ENCODE peak calls at places on chromosome 9, in nine cellular contexts. One of them, this sample, is unnamed.

GRCh38 chr9:22446589-22446949 is at the start of gene DMRTA1:
- DNase-seq in B cell: peak
- DNase-seq in brain microvascular endothelial cell: peak
- DNase-seq in cardiac muscle cell: peak
- DNase-seq in Calu3: peak
- DNase-seq in fibroblast of the aortic adventitia: peak
- DNase-seq in CD4-positive, alpha-beta T cell: no peak
- DNase-seq in GM13976: peak
- DNase-seq in choroid plexus epithelial cell: peak
- DNase-seq in this sample: no peak

GRCh38 chr9:2158111-2158610 is 143.0 kb downstream of the SMARCA2 start:
- DNase-seq in B cell: peak
- DNase-seq in brain microvascular endothelial cell: peak
- DNase-seq in cardiac muscle cell: peak
- DNase-seq in Calu3: peak
- DNase-seq in fibroblast of the aortic adventitia: peak
- DNase-seq in CD4-positive, alpha-beta T cell: peak
- DNase-seq in GM13976: peak
- DNase-seq in choroid plexus epithelial cell: peak
- DNase-seq in this sample: peak

GRCh38 chr9:72205513-72205912 is 56.3 kb downstream of the GDA start:
- DNase-seq in B cell: no peak
- DNase-seq in brain microvascular endothelial cell: no peak
- DNase-seq in cardiac muscle cell: no peak
- DNase-seq in Calu3: no peak
- DNase-seq in fibroblast of the aortic adventitia: peak
- DNase-seq in CD4-positive, alpha-beta T cell: no peak
- DNase-seq in GM13976: no peak
- DNase-seq in choroid plexus epithelial cell: no peak
- DNase-seq in this sample: no peak

GRCh38 chr9:111863636-111864035 is 33.0 kb upstream of the UGCG start:
- DNase-seq in B cell: no peak
- DNase-seq in brain microvascular endothelial cell: no peak
- DNase-seq in cardiac muscle cell: no peak
- DNase-seq in Calu3: no peak
- DNase-seq in fibroblast of the aortic adventitia: no peak
- DNase-seq in CD4-positive, alpha-beta T cell: no peak
- DNase-seq in GM13976: no peak
- DNase-seq in choroid plexus epithelial cell: no peak
- DNase-seq in this sample: no peak

GRCh38 chr9:36939655-36940578 is 94.2 kb downstream of the PAX5 start:
- DNase-seq in B cell: no peak
- DNase-seq in brain microvascular endothelial cell: no peak
- DNase-seq in cardiac muscle cell: no peak
- DNase-seq in Calu3: no peak
- DNase-seq in fibroblast of the aortic adventitia: no peak
- DNase-seq in CD4-positive, alpha-beta T cell: no peak
- DNase-seq in GM13976: no peak
- DNase-seq in choroid plexus epithelial cell: no peak
- DNase-seq in this sample: no peak

GRCh38 chr9:4370501-4370900 is 70.6 kb upstream of the GLIS3 start:
- DNase-seq in B cell: no peak
- DNase-seq in brain microvascular endothelial cell: no peak
- DNase-seq in cardiac muscle cell: no peak
- DNase-seq in Calu3: no peak
- DNase-seq in fibroblast of the aortic adventitia: no peak
- DNase-seq in CD4-positive, alpha-beta T cell: no peak
- DNase-seq in GM13976: no peak
- DNase-seq in choroid plexus epithelial cell: no peak
- DNase-seq in this sample: no peak

GRCh38 chr9:91036356-91036755 is 234.7 kb downstream of the SYK start:
- DNase-seq in B cell: no peak
- DNase-seq in brain microvascular endothelial cell: no peak
- DNase-seq in cardiac muscle cell: no peak
- DNase-seq in Calu3: no peak
- DNase-seq in fibroblast of the aortic adventitia: no peak
- DNase-seq in CD4-positive, alpha-beta T cell: no peak
- DNase-seq in GM13976: no peak
- DNase-seq in choroid plexus epithelial cell: no peak
- DNase-seq in this sample: no peak

GRCh38 chr9:110468950-110469349 is 110.6 kb downstream of the SVEP1 start:
- DNase-seq in B cell: no peak
- DNase-seq in brain microvascular endothelial cell: no peak
- DNase-seq in cardiac muscle cell: no peak
- DNase-seq in Calu3: no peak
- DNase-seq in fibroblast of the aortic adventitia: no peak
- DNase-seq in CD4-positive, alpha-beta T cell: no peak
- DNase-seq in GM13976: no peak
- DNase-seq in choroid plexus epithelial cell: no peak
- DNase-seq in this sample: no peak

GRCh38 chr9:124792976-124793594 is 16.2 kb downstream of the OLFML2A start:
- DNase-seq in B cell: no peak
- DNase-seq in brain microvascular endothelial cell: no peak
- DNase-seq in cardiac muscle cell: no peak
- DNase-seq in Calu3: no peak
- DNase-seq in fibroblast of the aortic adventitia: no peak
- DNase-seq in CD4-positive, alpha-beta T cell: no peak
- DNase-seq in GM13976: no peak
- DNase-seq in choroid plexus epithelial cell: peak
- DNase-seq in this sample: no peak

GRCh38 chr9:96382839-96383164 is 709 bp downstream of the SLC35D2 start:
- DNase-seq in B cell: no peak
- DNase-seq in brain microvascular endothelial cell: no peak
- DNase-seq in cardiac muscle cell: no peak
- DNase-seq in Calu3: no peak
- DNase-seq in fibroblast of the aortic adventitia: peak
- DNase-seq in CD4-positive, alpha-beta T cell: no peak
- DNase-seq in GM13976: no peak
- DNase-seq in choroid plexus epithelial cell: no peak
- DNase-seq in this sample: no peak

GRCh38 chr9:94937214-94937903 is 210.9 kb downstream of the AOPEP start:
- DNase-seq in B cell: no peak
- DNase-seq in brain microvascular endothelial cell: peak
- DNase-seq in cardiac muscle cell: no peak
- DNase-seq in Calu3: no peak
- DNase-seq in fibroblast of the aortic adventitia: peak
- DNase-seq in CD4-positive, alpha-beta T cell: no peak
- DNase-seq in GM13976: no peak
- DNase-seq in choroid plexus epithelial cell: peak
- DNase-seq in this sample: no peak

GRCh38 chr9:112271466-112272098 is 61.8 kb downstream of the PTBP3 start:
- DNase-seq in B cell: no peak
- DNase-seq in brain microvascular endothelial cell: peak
- DNase-seq in cardiac muscle cell: no peak
- DNase-seq in Calu3: no peak
- DNase-seq in fibroblast of the aortic adventitia: peak
- DNase-seq in CD4-positive, alpha-beta T cell: no peak
- DNase-seq in GM13976: no peak
- DNase-seq in choroid plexus epithelial cell: no peak
- DNase-seq in this sample: no peak

GRCh38 chr9:107645464-107645833 is 155.9 kb upstream of the KLF4 start:
- DNase-seq in B cell: no peak
- DNase-seq in brain microvascular endothelial cell: no peak
- DNase-seq in cardiac muscle cell: no peak
- DNase-seq in Calu3: no peak
- DNase-seq in fibroblast of the aortic adventitia: no peak
- DNase-seq in CD4-positive, alpha-beta T cell: no peak
- DNase-seq in GM13976: no peak
- DNase-seq in choroid plexus epithelial cell: no peak
- DNase-seq in this sample: no peak
- TF ChIP-seq CTCF in B cell: no peak
- TF ChIP-seq CTCF in brain microvascular endothelial cell: no peak
- TF ChIP-seq CTCF in cardiac muscle cell: no peak
- TF ChIP-seq CTCF in Calu3: no peak
- TF ChIP-seq CTCF in fibroblast of the aortic adventitia: no peak
- TF ChIP-seq CTCF in CD4-positive, alpha-beta T cell: no peak
- TF ChIP-seq CTCF in GM13976: no peak
- TF ChIP-seq CTCF in choroid plexus epithelial cell: no peak
- TF ChIP-seq CTCF in this sample: no peak

DNA sequence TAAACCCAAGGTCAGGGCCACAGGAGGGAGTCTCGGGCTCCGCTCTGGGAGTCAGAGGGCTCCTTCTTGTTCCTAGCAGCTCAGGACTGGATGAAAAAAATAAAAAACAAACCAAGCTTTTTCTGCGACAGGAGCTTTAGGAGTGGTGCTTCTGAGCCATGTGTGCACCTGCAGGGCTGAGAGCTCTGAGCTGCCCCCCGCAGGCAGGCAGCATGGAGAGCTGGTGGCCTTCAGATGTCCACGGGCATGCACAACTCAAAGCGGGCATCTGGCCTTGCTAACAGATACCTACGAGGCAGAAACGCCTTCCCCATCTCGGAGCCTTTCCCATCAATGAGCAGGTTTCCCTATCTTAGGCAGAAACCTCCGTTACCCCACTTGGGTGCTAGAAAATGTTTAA is 28.5 kb downstream of the DBH start:
- DNase-seq in B cell: no peak
- DNase-seq in brain microvascular endothelial cell: no peak
- DNase-seq in cardiac muscle cell: peak
- DNase-seq in Calu3: no peak
- DNase-seq in fibroblast of the aortic adventitia: no peak
- DNase-seq in CD4-positive, alpha-beta T cell: no peak
- DNase-seq in GM13976: no peak
- DNase-seq in choroid plexus epithelial cell: no peak
- DNase-seq in this sample: no peak
- TF ChIP-seq CTCF in B cell: no peak
- TF ChIP-seq CTCF in brain microvascular endothelial cell: peak
- TF ChIP-seq CTCF in cardiac muscle cell: no peak
- TF ChIP-seq CTCF in Calu3: no peak
- TF ChIP-seq CTCF in fibroblast of the aortic adventitia: no peak
- TF ChIP-seq CTCF in CD4-positive, alpha-beta T cell: no peak
- TF ChIP-seq CTCF in GM13976: no peak
- TF ChIP-seq CTCF in choroid plexus epithelial cell: peak
- TF ChIP-seq CTCF in this sample: no peak

DNA sequence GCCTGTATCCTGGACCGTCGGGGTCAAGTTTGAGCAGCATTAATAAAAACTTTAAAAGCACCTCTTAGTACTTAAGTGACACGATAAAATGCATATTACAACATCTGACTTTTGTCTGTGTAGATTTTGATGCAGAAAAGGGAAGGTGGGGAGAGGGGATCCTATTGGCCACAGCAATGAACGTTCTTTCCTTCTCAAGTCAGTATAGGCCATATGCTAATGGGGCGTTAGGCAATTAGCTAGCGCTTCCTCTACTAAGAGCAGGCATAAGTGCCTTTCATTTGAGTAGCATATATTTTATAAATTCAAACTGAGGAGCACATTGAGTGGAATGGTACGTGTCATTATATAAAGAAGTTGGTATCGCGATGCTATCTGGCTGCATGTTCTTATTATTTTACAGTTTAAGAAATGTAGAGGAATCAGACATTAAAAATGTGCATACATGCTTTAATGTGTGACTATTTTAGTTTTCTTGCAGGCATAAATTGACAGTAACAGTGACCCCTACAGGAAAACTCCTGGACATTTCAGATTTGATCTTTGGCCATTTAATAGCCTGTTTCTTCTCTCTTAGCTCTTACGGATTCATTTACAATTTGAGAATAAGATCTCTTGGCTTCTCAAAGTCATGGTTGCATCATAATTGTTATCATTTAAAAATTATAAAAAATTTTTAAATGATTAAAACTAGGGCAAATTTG is 1.1 kb upstream of the GNA14 start:
- DNase-seq in B cell: no peak
- DNase-seq in brain microvascular endothelial cell: peak
- DNase-seq in cardiac muscle cell: no peak
- DNase-seq in Calu3: no peak
- DNase-seq in fibroblast of the aortic adventitia: peak
- DNase-seq in CD4-positive, alpha-beta T cell: no peak
- DNase-seq in GM13976: no peak
- DNase-seq in choroid plexus epithelial cell: peak
- DNase-seq in this sample: no peak
- TF ChIP-seq CTCF in B cell: no peak
- TF ChIP-seq CTCF in brain microvascular endothelial cell: peak
- TF ChIP-seq CTCF in cardiac muscle cell: peak
- TF ChIP-seq CTCF in Calu3: no peak
- TF ChIP-seq CTCF in fibroblast of the aortic adventitia: peak
- TF ChIP-seq CTCF in CD4-positive, alpha-beta T cell: no peak
- TF ChIP-seq CTCF in GM13976: no peak
- TF ChIP-seq CTCF in choroid plexus epithelial cell: peak
- TF ChIP-seq CTCF in this sample: no peak

DNA sequence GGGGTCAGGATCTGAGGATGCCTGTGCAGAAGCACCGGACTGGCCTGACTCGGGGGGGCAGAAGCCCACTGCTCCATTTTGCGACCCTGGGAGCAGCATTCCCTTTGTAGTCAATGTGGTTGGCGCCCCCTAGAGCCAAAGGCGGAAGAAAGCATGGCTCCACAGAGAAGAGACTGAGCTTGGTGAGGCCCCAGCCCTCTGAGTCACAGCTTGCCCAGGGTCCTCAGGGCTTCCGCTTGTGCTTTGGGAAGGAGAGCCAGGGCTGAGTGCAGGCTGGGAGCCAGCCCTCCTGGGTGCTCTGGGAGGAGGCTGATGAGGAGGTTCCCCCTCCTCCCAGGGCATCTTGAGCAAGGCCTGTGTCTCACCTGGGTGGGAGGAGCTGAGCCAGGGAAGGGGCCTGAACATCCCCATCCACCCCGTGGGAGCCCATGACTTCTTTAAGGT is 5.5 kb upstream of the AQP3 start:
- DNase-seq in B cell: no peak
- DNase-seq in brain microvascular endothelial cell: peak
- DNase-seq in cardiac muscle cell: peak
- DNase-seq in Calu3: peak
- DNase-seq in fibroblast of the aortic adventitia: peak
- DNase-seq in CD4-positive, alpha-beta T cell: peak
- DNase-seq in GM13976: peak
- DNase-seq in choroid plexus epithelial cell: peak
- DNase-seq in this sample: no peak
- TF ChIP-seq CTCF in B cell: no peak
- TF ChIP-seq CTCF in brain microvascular endothelial cell: peak
- TF ChIP-seq CTCF in cardiac muscle cell: peak
- TF ChIP-seq CTCF in Calu3: peak
- TF ChIP-seq CTCF in fibroblast of the aortic adventitia: peak
- TF ChIP-seq CTCF in CD4-positive, alpha-beta T cell: peak
- TF ChIP-seq CTCF in GM13976: peak
- TF ChIP-seq CTCF in choroid plexus epithelial cell: peak
- TF ChIP-seq CTCF in this sample: peak